ENCODE peak calls at places on chromosomes 16 and 17, in five cellular contexts. One of them, this sample, is unnamed.

GRCh38 chr16:72961115-72961832 is 86.7 kb downstream of the ZFHX3 start:
- DNase-seq in fibroblast of lung: peak; percentile 24
- DNase-seq in H9: no peak
- DNase-seq in IMR-90: peak; percentile 30
- DNase-seq in HCT116: no peak
- DNase-seq in this sample: no peak

GRCh38 chr17:17742133-17742621 is 60.9 kb downstream of the RAI1 start:
- DNase-seq in IMR-90: no peak
- DNase-seq in fibroblast of lung: peak; percentile 66
- DNase-seq in H9: no peak
- DNase-seq in HCT116: no peak
- DNase-seq in this sample: no peak

GRCh38 chr16:7331997-7332396 is 648 bp upstream of the RBFOX1 start:
- DNase-seq in IMR-90: no peak
- DNase-seq in H9: no peak
- DNase-seq in HCT116: no peak
- DNase-seq in fibroblast of lung: no peak
- DNase-seq in this sample: no peak

GRCh38 chr17:72812823-72813222 is 279.7 kb downstream of the SLC39A11 start:
- DNase-seq in IMR-90: peak; percentile 86
- DNase-seq in H9: no peak
- DNase-seq in fibroblast of lung: peak; percentile 73
- DNase-seq in HCT116: peak; percentile 51
- DNase-seq in this sample: no peak

GRCh38 chr17:50532452-50533024 is at the start of gene EPN3:
- DNase-seq in IMR-90: no peak
- DNase-seq in fibroblast of lung: no peak
- DNase-seq in H9: peak; percentile 88
- DNase-seq in HCT116: peak; percentile 31
- DNase-seq in this sample: peak; percentile 44

GRCh38 chr17:44223574-44224046 is 4.1 kb upstream of the UBTF start:
- DNase-seq in H9: no peak
- DNase-seq in HCT116: no peak
- DNase-seq in IMR-90: peak; percentile 65
- DNase-seq in fibroblast of lung: peak; percentile 66
- DNase-seq in this sample: no peak

GRCh38 chr16:85984947-85985451 is 86.0 kb downstream of the IRF8 start:
- DNase-seq in fibroblast of lung: no peak
- DNase-seq in HCT116: no peak
- DNase-seq in H9: no peak
- DNase-seq in IMR-90: no peak
- DNase-seq in this sample: no peak

GRCh38 chr17:10069301-10069700 is 129.1 kb downstream of the GAS7 start:
- DNase-seq in fibroblast of lung: no peak
- DNase-seq in IMR-90: no peak
- DNase-seq in HCT116: no peak
- DNase-seq in H9: no peak
- DNase-seq in this sample: no peak

GRCh38 chr17:80650339-80650672 is 105.7 kb downstream of the RPTOR start:
- DNase-seq in fibroblast of lung: no peak
- DNase-seq in HCT116: no peak
- DNase-seq in IMR-90: no peak
- DNase-seq in H9: no peak
- DNase-seq in this sample: no peak

GRCh38 chr16:11251525-11252481 is 4.2 kb downstream of the SOCS1 start:
- DNase-seq in H9: no peak
- DNase-seq in fibroblast of lung: peak; percentile 90
- DNase-seq in IMR-90: peak; percentile 91
- DNase-seq in HCT116: no peak
- DNase-seq in this sample: no peak

GRCh38 chr16:12119562-12119961 is 143.0 kb downstream of the SNX29 start:
- DNase-seq in IMR-90: peak; percentile 25
- DNase-seq in H9: no peak
- DNase-seq in HCT116: no peak
- DNase-seq in fibroblast of lung: peak; percentile 6
- DNase-seq in this sample: no peak

GRCh38 chr17:82896071-82897000 is 56.5 kb upstream of the ZNF750 start:
- DNase-seq in IMR-90: no peak
- DNase-seq in HCT116: no peak
- DNase-seq in H9: no peak
- DNase-seq in fibroblast of lung: no peak
- DNase-seq in this sample: no peak

GRCh38 chr17:57782051-57782490 is 37.0 kb upstream of the CCDC182 start:
- DNase-seq in IMR-90: no peak
- DNase-seq in H9: no peak
- DNase-seq in fibroblast of lung: no peak
- DNase-seq in HCT116: no peak
- DNase-seq in this sample: peak; percentile 20

GRCh38 chr17:49035470-49036269 is 38.5 kb downstream of the IGF2BP1 start:
- DNase-seq in IMR-90: peak; percentile 17
- DNase-seq in HCT116: peak; percentile 82
- DNase-seq in fibroblast of lung: peak; percentile 33
- DNase-seq in H9: peak; percentile 96
- DNase-seq in this sample: peak; percentile 85

GRCh38 chr17:79519152-79519523 is 91.7 kb downstream of the RBFOX3 start:
- DNase-seq in fibroblast of lung: no peak
- DNase-seq in IMR-90: no peak
- DNase-seq in H9: no peak
- DNase-seq in HCT116: no peak
- DNase-seq in this sample: no peak

GRCh38 chr16:85303354-85303883 is 191.1 kb upstream of the CIBAR2 start:
- DNase-seq in H9: peak; percentile 86
- DNase-seq in IMR-90: no peak
- DNase-seq in HCT116: peak; percentile 65
- DNase-seq in fibroblast of lung: peak; percentile 29
- DNase-seq in this sample: peak; percentile 80

GRCh38 chr16:79664407-79664806 is 63.9 kb upstream of the MAF start:
- DNase-seq in H9: no peak
- DNase-seq in fibroblast of lung: no peak
- DNase-seq in IMR-90: no peak
- DNase-seq in HCT116: no peak
- DNase-seq in this sample: no peak

GRCh38 chr17:8846768-8847211 is 20.7 kb downstream of the PIK3R6 start:
- DNase-seq in H9: peak; percentile 75
- DNase-seq in IMR-90: peak; percentile 32
- DNase-seq in HCT116: peak; percentile 67
- DNase-seq in fibroblast of lung: peak; percentile 56
- DNase-seq in this sample: peak; percentile 55
- H2AFZ ChIP-seq in H9: no peak overlapping the region
- H2AFZ ChIP-seq in IMR-90: no peak overlapping the region
- H2AFZ ChIP-seq in HCT116: peak overlapping the region; percentile 46
- H2AFZ ChIP-seq in fibroblast of lung: no peak overlapping the region
- H2AFZ ChIP-seq in this sample: peak overlapping the region; percentile 92

DNA sequence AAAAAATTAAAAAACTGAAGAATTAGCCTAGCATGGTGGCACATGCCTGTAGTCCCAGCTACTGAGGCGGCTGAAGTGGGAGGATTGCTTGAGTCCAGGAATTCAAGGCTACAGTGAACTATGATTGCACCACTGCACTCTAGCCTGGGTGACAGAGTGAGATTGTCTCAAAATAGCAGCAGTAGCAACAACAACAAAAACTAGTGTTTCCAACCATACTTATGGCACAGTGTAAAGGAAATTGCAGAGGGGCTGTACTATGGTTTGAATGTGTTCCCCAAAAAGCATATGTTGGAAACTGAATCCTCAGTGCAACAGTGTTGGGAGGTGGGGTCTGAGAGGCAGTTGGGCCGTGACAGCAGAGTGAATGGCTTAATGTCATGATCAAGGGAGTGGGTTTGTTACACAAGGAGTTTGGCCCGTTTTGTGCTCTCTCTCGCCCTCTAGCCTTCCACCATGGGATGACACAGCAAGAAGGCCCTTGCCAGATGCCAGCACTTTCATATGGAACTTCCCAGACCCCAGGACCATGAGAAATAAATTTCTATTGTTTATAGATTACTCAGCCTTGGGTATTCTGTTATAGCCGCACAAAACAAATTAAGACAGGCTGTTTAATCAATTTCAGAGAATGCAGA is 70.0 kb downstream of the PGS1 start:
- DNase-seq in IMR-90: no peak
- DNase-seq in HCT116: no peak
- DNase-seq in fibroblast of lung: no peak
- DNase-seq in H9: no peak
- DNase-seq in this sample: no peak
- H3K4me2 ChIP-seq in IMR-90: no peak overlapping the region
- H3K4me2 ChIP-seq in HCT116: no peak overlapping the region
- H3K4me2 ChIP-seq in fibroblast of lung: no peak overlapping the region
- H3K4me2 ChIP-seq in H9: no peak overlapping the region
- H3K4me2 ChIP-seq in this sample: no peak overlapping the region

DNA sequence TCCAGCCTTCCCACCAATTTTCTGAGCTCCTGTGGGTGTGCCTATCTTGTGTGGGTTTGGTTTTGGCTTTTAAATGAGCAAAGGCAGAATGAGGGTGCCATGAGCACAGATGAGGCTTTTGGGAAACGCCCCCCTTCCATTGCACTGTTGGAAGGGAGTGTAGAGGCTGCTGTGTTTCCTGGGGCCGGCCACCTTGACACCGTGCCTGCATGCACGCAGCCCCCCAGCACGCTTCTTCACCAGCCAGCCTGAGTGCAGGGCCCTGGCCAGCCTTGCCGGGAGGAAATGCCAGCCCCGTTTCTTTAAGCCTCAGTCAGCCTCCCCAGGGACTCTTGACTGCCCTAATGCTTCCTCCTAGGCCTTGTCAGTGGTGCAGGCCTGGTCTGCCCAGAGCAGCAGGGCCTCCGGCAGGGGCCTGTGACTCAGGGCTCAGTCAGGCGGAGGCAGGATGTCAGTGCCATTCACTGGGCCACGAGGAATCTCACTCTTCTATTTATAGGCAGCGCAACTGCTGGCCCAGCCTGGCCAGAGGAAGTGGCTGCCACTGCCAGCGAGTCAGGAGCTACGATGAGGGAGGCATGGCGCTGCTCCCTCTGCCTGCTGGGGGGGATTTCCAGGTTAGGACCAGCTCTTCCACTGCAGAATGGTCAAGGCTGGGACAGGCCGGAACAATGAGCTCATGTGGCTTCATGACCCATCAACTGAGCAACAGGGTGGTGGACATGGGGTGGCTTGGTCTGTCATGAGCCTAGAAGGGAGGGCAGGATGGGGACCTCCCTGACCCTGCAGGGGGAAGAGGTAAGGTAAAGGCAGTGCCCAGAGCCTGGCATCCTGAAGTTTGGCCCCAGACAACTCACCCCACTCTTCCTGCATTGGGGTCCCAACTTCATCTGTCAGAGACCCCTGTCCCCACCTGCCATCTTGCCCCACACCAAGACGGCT is 205.2 kb downstream of the RAB11FIP4 start:
- DNase-seq in HCT116: peak; percentile 77
- DNase-seq in fibroblast of lung: peak; percentile 99
- DNase-seq in H9: peak; percentile 85
- DNase-seq in IMR-90: peak; percentile 98
- DNase-seq in this sample: peak; percentile 11
- H2AFZ ChIP-seq in HCT116: peak overlapping the region; percentile 60
- H2AFZ ChIP-seq in fibroblast of lung: no peak overlapping the region
- H2AFZ ChIP-seq in H9: no peak overlapping the region
- H2AFZ ChIP-seq in IMR-90: peak overlapping the region; percentile 84
- H2AFZ ChIP-seq in this sample: no peak overlapping the region

DNA sequence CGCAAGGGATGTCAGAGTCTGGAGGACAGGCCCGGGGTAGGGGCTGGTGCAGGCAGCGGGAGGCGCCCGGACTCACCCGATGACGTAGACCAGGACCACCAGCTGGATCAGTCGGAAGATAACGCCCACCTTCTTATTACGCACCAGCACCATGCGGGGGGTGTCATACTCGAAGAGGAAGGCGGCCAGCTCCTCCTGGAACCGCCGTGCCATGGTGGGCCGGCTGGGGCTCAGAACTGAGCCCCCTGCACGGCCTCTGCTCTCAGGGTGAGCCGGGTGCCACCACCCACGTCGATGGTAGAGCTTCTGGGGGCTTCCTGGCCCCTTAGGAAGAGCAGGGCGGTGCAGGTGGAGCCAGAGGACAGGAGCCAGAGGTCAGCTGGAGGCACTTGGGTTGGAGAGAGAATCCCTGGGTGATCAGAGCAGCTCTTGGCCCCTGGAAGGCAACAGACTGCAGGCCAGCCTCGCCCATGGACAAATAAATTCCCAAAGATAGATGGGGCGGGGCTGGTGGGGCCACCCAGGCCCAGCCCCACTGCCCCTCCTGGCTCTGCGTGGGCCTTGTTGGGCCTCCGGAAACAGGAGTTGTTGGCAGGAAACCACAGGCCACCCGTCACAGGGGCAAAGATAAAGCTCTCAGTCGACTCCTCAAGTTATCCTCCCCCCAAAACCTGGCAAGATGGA is at the start of gene P2RX1:
- DNase-seq in HCT116: no peak
- DNase-seq in IMR-90: no peak
- DNase-seq in fibroblast of lung: no peak
- DNase-seq in H9: no peak
- DNase-seq in this sample: no peak
- H3K4me2 ChIP-seq in HCT116: no peak within 1 kb of the TSS
- H3K4me2 ChIP-seq in IMR-90: no peak within 1 kb of the TSS
- H3K4me2 ChIP-seq in fibroblast of lung: no peak within 1 kb of the TSS
- H3K4me2 ChIP-seq in H9: no peak within 1 kb of the TSS
- H3K4me2 ChIP-seq in this sample: no peak within 1 kb of the TSS

GRCh38 chr17:75032896-75033294 is 13.9 kb downstream of the ATP5PD start:
- DNase-seq in fibroblast of lung: no peak
- DNase-seq in H9: no peak
- DNase-seq in IMR-90: no peak
- DNase-seq in HCT116: no peak
- DNase-seq in this sample: no peak
- H2AFZ ChIP-seq in fibroblast of lung: peak overlapping the region; percentile 6
- H2AFZ ChIP-seq in H9: no peak overlapping the region
- H2AFZ ChIP-seq in IMR-90: peak overlapping the region; percentile 84
- H2AFZ ChIP-seq in HCT116: peak overlapping the region; percentile 70
- H2AFZ ChIP-seq in this sample: peak overlapping the region; percentile 82

GRCh38 chr16:68779891-68780290 is 42.8 kb downstream of the CDH1 start:
- DNase-seq in H9: no peak
- DNase-seq in IMR-90: no peak
- DNase-seq in HCT116: no peak
- DNase-seq in fibroblast of lung: no peak
- DNase-seq in this sample: no peak
- H3K4me2 ChIP-seq in H9: no peak overlapping the region
- H3K4me2 ChIP-seq in IMR-90: no peak overlapping the region
- H3K4me2 ChIP-seq in HCT116: no peak overlapping the region
- H3K4me2 ChIP-seq in fibroblast of lung: no peak overlapping the region
- H3K4me2 ChIP-seq in this sample: no peak overlapping the region

This sample was measured in neural progenitor cell.